ENCODE peak calls at places on chromosomes 6 and 20, in seven cellular contexts. C is HFF-Myc; P is left ventricle myocardium inferior; I is mammary epithelial cell; Z is spleen; K is CD4-positive, alpha-beta memory T cell; Y is upper lobe of left lung. L is an unnamed sample.
A peak's percentile ranks its signal among the peaks of the same experiment; 100 is the strongest.

GRCh38 chr6:125986956-125987617 is 747 bp downstream of the TRMT11 start:
- DNase-seq in Y (no peak), I (no peak), K (no peak), C (no peak), Z (no peak), P (no peak), L (no peak)

GRCh38 chr6:72649032-72649984 is 27.4 kb downstream of the KCNQ5 start:
- DNase-seq in I (peak; percentile 85), Z (no peak), Y (no peak), C (peak; percentile 52), K (no peak), P (no peak), L (peak; percentile 62)

GRCh38 chr20:52104546-52105044 is 87.0 kb downstream of the ZFP64 start:
- DNase-seq in P (no peak), C (no peak), Y (no peak), I (no peak), Z (no peak), K (no peak), L (no peak)

GRCh38 chr6:79984261-79984660 is 20.2 kb upstream of the TTK start:
- DNase-seq in K (peak; percentile 43), C (peak; percentile 6), I (peak; percentile 71), P (no peak), Z (no peak), Y (no peak), L (no peak)

GRCh38 chr6:4059115-4059777 is 19.7 kb downstream of the FAM217A start:
- DNase-seq in C (peak; percentile 63), K (peak; percentile 69), Z (no peak), I (peak; percentile 83), Y (no peak), P (no peak), L (peak; percentile 50)

GRCh38 chr20:47782920-47783552 is 2.2 kb downstream of the SULF2 start:
- DNase-seq in I (no peak), Z (no peak), Y (no peak), K (no peak), C (no peak), P (no peak), L (no peak)

GRCh38 chr20:2804921-2805681 is 4.7 kb upstream of the CPXM1 start:
- DNase-seq in C (no peak), Y (no peak), P (no peak), I (no peak), K (no peak), Z (peak; percentile 70), L (no peak)

GRCh38 chr6:17562636-17563035 is 37.5 kb upstream of the FAM8A1 start:
- DNase-seq in Z (no peak), C (no peak), I (no peak), P (no peak), Y (no peak), K (no peak), L (no peak)

GRCh38 chr6:53984163-53984562 is 127.1 kb upstream of the MLIP start:
- DNase-seq in K (no peak), I (peak; percentile 97), Z (no peak), C (peak; percentile 80), P (no peak), Y (no peak), L (peak; percentile 78)

GRCh38 chr6:130127195-130127594 is 95.6 kb downstream of the SAMD3 start:
- DNase-seq in C (no peak), I (no peak), Z (no peak), Y (no peak), P (no peak), K (no peak), L (no peak)

GRCh38 chr6:27091661-27092315 is 155.7 kb upstream of the PRSS16 start:
- DNase-seq in Z (no peak), I (peak; percentile 88), Y (no peak), C (peak; percentile 87), K (no peak), P (no peak), L (peak; percentile 75)

GRCh38 chr20:62730481-62730880 is 21.8 kb downstream of the NTSR1 start:
- DNase-seq in Z (no peak), Y (no peak), K (no peak), P (no peak), C (no peak), I (no peak), L (no peak)

GRCh38 chr6:169292340-169293124 is 38.9 kb upstream of the THBS2 start:
- DNase-seq in K (no peak), Z (no peak), C (peak; percentile 78), Y (no peak), P (no peak), I (peak; percentile 91), L (peak; percentile 95)

GRCh38 chr6:157017861-157018260 is 240.7 kb downstream of the ARID1B start:
- DNase-seq in Y (no peak), K (no peak), P (no peak), C (no peak), Z (no peak), I (peak; percentile 32), L (no peak)

GRCh38 chr20:53876956-53877355 is 193.4 kb downstream of the BCAS1 start:
- DNase-seq in Y (no peak), C (no peak), I (no peak), P (no peak), Z (no peak), K (no peak), L (no peak)

GRCh38 chr6:55868910-55869479 is 6.4 kb downstream of the BMP5 start:
- DNase-seq in I (peak; percentile 99), Y (no peak), P (no peak), K (no peak), Z (no peak), C (no peak), L (no peak)

GRCh38 chr6:151675746-151676459 is 131.6 kb upstream of the ESR1 start:
- DNase-seq in K (peak; percentile 57), C (no peak), Y (peak; percentile 71), I (peak; percentile 38), P (no peak), Z (peak; percentile 82), L (no peak)

GRCh38 chr6:156731436-156731835 is 45.7 kb upstream of the ARID1B start:
- DNase-seq in K (no peak), Y (no peak), C (peak; percentile 49), P (no peak), I (peak; percentile 67), Z (no peak), L (peak; percentile 14)

GRCh38 chr20:31922588-31922987 is 29.3 kb downstream of the PDRG1 start:
- DNase-seq in C (no peak), I (no peak), K (no peak), Y (no peak), Z (no peak), P (no peak), L (no peak)

GRCh38 chr20:31922181-31922580 is 29.7 kb downstream of the PDRG1 start:
- DNase-seq in K (no peak), P (no peak), Y (no peak), C (no peak), I (no peak), Z (no peak), L (no peak)

GRCh38 chr20:31925631-31926030 is 26.2 kb downstream of the PDRG1 start:
- DNase-seq in C (no peak), Y (no peak), I (no peak), K (no peak), Z (no peak), P (no peak), L (no peak)

GRCh38 chr20:31924561-31924960 is 27.3 kb downstream of the PDRG1 start:
- DNase-seq in P (no peak), Y (no peak), C (no peak), I (no peak), Z (no peak), K (no peak), L (no peak)

GRCh38 chr20:31923388-31924271 is 28.2 kb downstream of the PDRG1 start:
- DNase-seq in Y (no peak), P (no peak), C (no peak), K (no peak), Z (no peak), I (no peak), L (no peak)
- H3K4me3 ChIP-seq in Y (no peak overlapping the region), P (no peak overlapping the region), C (no peak overlapping the region), K (no peak overlapping the region), Z (no peak overlapping the region), I (no peak overlapping the region), L (no peak overlapping the region)

GRCh38 chr6:28208180-28208659 is 16.9 kb upstream of the ZSCAN9 start:
- DNase-seq in Z (no peak), K (no peak), P (no peak), I (no peak), Y (no peak), C (no peak), L (no peak)
- H3K4me3 ChIP-seq in Z (peak overlapping the region; percentile 34), K (no peak overlapping the region), P (peak overlapping the region; percentile 54), I (peak overlapping the region; percentile 30), Y (peak overlapping the region; percentile 35), C (peak overlapping the region; percentile 40), L (peak overlapping the region; percentile 53)

GRCh38 chr20:5328228-5328627 is 11.5 kb upstream of the PROKR2 start:
- DNase-seq in C (no peak), K (no peak), I (no peak), Y (no peak), Z (no peak), P (no peak), L (no peak)

DNA sequence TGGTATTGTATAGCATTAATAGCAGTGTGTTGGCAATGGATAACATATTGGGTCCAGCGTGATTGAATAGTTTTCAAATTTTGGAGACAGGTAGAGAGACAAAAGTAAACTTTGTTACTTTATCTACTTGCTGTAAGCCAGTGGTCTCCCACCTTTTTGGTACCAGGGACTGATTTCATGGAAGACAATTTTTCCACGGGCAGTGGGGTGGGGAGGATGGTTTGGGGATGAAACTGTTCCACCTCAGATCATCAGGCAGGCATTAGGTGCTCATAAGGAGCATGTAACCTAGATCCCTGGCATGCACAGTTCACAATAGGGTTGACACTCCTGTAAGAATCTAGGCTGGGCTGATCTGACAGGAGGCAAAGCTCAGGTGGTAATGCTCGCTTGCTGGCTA is 14.6 kb upstream of the PROKR2 start:
- DNase-seq in Z (no peak), C (no peak), P (no peak), K (no peak), I (no peak), Y (no peak), L (no peak)
- H3K4me3 ChIP-seq in Z (no peak overlapping the region), C (no peak overlapping the region), P (no peak overlapping the region), K (no peak overlapping the region), I (no peak overlapping the region), Y (no peak overlapping the region), L (no peak overlapping the region)

GRCh38 chr6:28541996-28542395 is 16.3 kb downstream of the GPX5 start:
- DNase-seq in K (no peak), Y (no peak), P (no peak), Z (no peak), I (no peak), C (no peak), L (no peak)

GRCh38 chr6:28543671-28544131 is 18.0 kb downstream of the GPX5 start:
- DNase-seq in Z (no peak), I (no peak), C (no peak), K (no peak), Y (no peak), P (no peak), L (no peak)

GRCh38 chr6:28545955-28546354 is 20.3 kb downstream of the GPX5 start:
- DNase-seq in I (no peak), C (no peak), Y (no peak), Z (no peak), K (no peak), P (no peak), L (no peak)

GRCh38 chr6:28542440-28543293 is 17.0 kb downstream of the GPX5 start:
- DNase-seq in C (peak; percentile 70), K (peak; percentile 56), I (peak; percentile 95), Z (no peak), P (no peak), Y (peak; percentile 66), L (peak; percentile 55)

DNA sequence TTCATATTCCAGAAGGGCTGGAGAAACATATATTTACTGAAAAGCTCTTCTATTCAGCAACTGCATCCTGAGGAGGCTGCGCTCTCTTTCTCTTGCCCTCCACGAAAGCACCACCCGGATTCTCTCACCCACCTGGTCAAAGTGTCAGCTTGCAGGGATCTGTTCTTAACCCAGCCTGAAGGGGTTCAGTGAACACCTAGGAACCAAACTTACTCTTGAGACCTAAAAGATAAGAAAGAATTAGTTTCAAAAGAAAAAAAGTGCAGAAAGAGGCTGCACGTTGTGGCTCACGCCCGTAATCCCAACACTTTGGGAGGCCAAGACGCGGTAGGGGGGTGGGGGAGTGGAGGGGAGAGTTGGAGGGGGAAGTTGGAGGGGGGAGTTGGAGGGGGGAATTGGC is 18.5 kb downstream of the GPX5 start:
- DNase-seq in Z (no peak), I (no peak), P (no peak), K (no peak), C (no peak), Y (no peak), L (no peak)
- H3K4me3 ChIP-seq in Z (no peak overlapping the region), I (no peak overlapping the region), P (peak overlapping the region; percentile 37), K (no peak overlapping the region), C (peak overlapping the region; percentile 14), Y (peak overlapping the region; percentile 43), L (no peak overlapping the region)